ENCODE peak calls at places on chromosome 18, in six cellular contexts. T is GM04504, F is tibial nerve, E is NCI-H1417, X is A549, Q is neural progenitor cell. L is an unnamed sample.

GRCh38 chr18:37778417-37779165 is 213.0 kb upstream of the CELF4 start:
- DNase-seq in E (peak), X (peak), Q (peak), T (no peak), F (peak), L (peak)

GRCh38 chr18:73724908-73725307 is 422.7 kb downstream of the FBXO15 start:
- DNase-seq in Q (no peak), X (no peak), T (no peak), F (no peak), E (no peak), L (no peak)

GRCh38 chr18:68797901-68798300 is at the start of gene CCDC102B:
- DNase-seq in Q (no peak), X (no peak), E (peak), T (peak), F (no peak), L (no peak)

GRCh38 chr18:36075862-36076587 is 8.7 kb upstream of the RPRD1A start:
- DNase-seq in E (no peak), Q (no peak), F (no peak), T (peak), X (peak), L (no peak)

GRCh38 chr18:48023334-48024008 is 93.0 kb upstream of the SMAD2 start:
- DNase-seq in X (peak), T (no peak), F (peak), E (peak), Q (peak), L (no peak)

GRCh38 chr18:27214831-27215230 is 29.7 kb upstream of the CHST9 start:
- DNase-seq in T (no peak), X (no peak), F (no peak), E (no peak), Q (no peak), L (no peak)

GRCh38 chr18:69240275-69240674 is 160.4 kb upstream of the DOK6 start:
- DNase-seq in T (no peak), Q (no peak), E (no peak), F (no peak), X (no peak), L (no peak)

GRCh38 chr18:32238635-32239268 is 48.9 kb downstream of the MEP1B start:
- DNase-seq in F (no peak), E (no peak), Q (no peak), T (no peak), X (no peak), L (no peak)

GRCh38 chr18:40485318-40485717 is 1469.7 kb upstream of the PIK3C3 start:
- DNase-seq in X (no peak), Q (no peak), F (no peak), T (peak), E (no peak), L (no peak)

GRCh38 chr18:74378179-74378682 is 62.6 kb downstream of the C18orf63 start:
- DNase-seq in E (no peak), X (no peak), Q (no peak), F (no peak), T (no peak), L (no peak)

GRCh38 chr18:26322892-26323653 is 96.8 kb downstream of the TAF4B start:
- DNase-seq in T (no peak), E (no peak), F (no peak), X (no peak), Q (no peak), L (no peak)

L was measured in left ventricle myocardium inferior.